ENCODE peak calls at places on chromosomes 13 and 19, in four cellular contexts. One of them, this sample, is unnamed.

GRCh38 chr13:31046711-31047279 is 114.3 kb downstream of the TEX26 start:
- DNase-seq in GM23338: no peak
- DNase-seq in SK-N-SH: peak; percentile 72
- DNase-seq in K562: no peak
- DNase-seq in this sample: no peak

GRCh38 chr13:32309312-32309711 is 5.9 kb downstream of the ZAR1L start:
- DNase-seq in SK-N-SH: no peak
- DNase-seq in GM23338: no peak
- DNase-seq in K562: no peak
- DNase-seq in this sample: peak; percentile 76

GRCh38 chr13:101346942-101347728 is 69.2 kb downstream of the NALCN start:
- DNase-seq in SK-N-SH: no peak
- DNase-seq in GM23338: no peak
- DNase-seq in K562: no peak
- DNase-seq in this sample: no peak

GRCh38 chr13:19817510-19818158 is 34.9 kb upstream of the PSPC1 start:
- DNase-seq in K562: no peak
- DNase-seq in GM23338: no peak
- DNase-seq in SK-N-SH: no peak
- DNase-seq in this sample: no peak

GRCh38 chr13:42364613-42365000 is 92.7 kb downstream of the AKAP11 start:
- DNase-seq in K562: no peak
- DNase-seq in SK-N-SH: no peak
- DNase-seq in GM23338: peak; percentile 32
- DNase-seq in this sample: no peak

GRCh38 chr13:93862259-93862658 is 617.2 kb downstream of the DCT start:
- DNase-seq in SK-N-SH: no peak
- DNase-seq in GM23338: no peak
- DNase-seq in K562: no peak
- DNase-seq in this sample: no peak

GRCh38 chr13:50686547-50686946 is 156.9 kb downstream of the DLEU7 start:
- DNase-seq in SK-N-SH: no peak
- DNase-seq in K562: no peak
- DNase-seq in GM23338: no peak
- DNase-seq in this sample: peak; percentile 12

GRCh38 chr19:48539503-48540096 is 12.4 kb upstream of the SULT2B1 start:
- DNase-seq in K562: no peak
- DNase-seq in GM23338: no peak
- DNase-seq in SK-N-SH: peak; percentile 63
- DNase-seq in this sample: no peak

GRCh38 chr13:39353988-39354387 is 249.0 kb downstream of the LHFPL6 start:
- DNase-seq in GM23338: no peak
- DNase-seq in K562: no peak
- DNase-seq in SK-N-SH: no peak
- DNase-seq in this sample: no peak

GRCh38 chr19:49840736-49841249 is 10.2 kb upstream of the PTOV1 start:
- DNase-seq in GM23338: peak; percentile 36
- DNase-seq in SK-N-SH: no peak
- DNase-seq in K562: no peak
- DNase-seq in this sample: no peak

GRCh38 chr19:18596752-18597157 is 8.2 kb downstream of the REX1BD start:
- DNase-seq in GM23338: peak; percentile 87
- DNase-seq in K562: peak; percentile 94
- DNase-seq in SK-N-SH: peak; percentile 89
- DNase-seq in this sample: peak; percentile 66

GRCh38 chr19:49151339-49152217 is 3.6 kb downstream of the HRC start:
- DNase-seq in GM23338: peak; percentile 100
- DNase-seq in K562: peak; percentile 87
- DNase-seq in SK-N-SH: peak; percentile 79
- DNase-seq in this sample: no peak

GRCh38 chr19:14467816-14468215 is 7.3 kb downstream of the PTGER1 start:
- DNase-seq in K562: peak; percentile 54
- DNase-seq in GM23338: no peak
- DNase-seq in SK-N-SH: no peak
- DNase-seq in this sample: no peak
- H3K27me3 ChIP-seq in K562: no peaks in the 10 kb centered on the region
- H3K27me3 ChIP-seq in GM23338: peaks cover 3% of the 10 kb centered on the region
- H3K27me3 ChIP-seq in SK-N-SH: no peaks in the 10 kb centered on the region
- H3K27me3 ChIP-seq in this sample: peaks cover 6% of the 10 kb centered on the region

GRCh38 chr19:480016-480855 is 16.1 kb upstream of the MADCAM1 start:
- DNase-seq in GM23338: peak; percentile 87
- DNase-seq in K562: peak; percentile 81
- DNase-seq in SK-N-SH: peak; percentile 84
- DNase-seq in this sample: peak; percentile 15

GRCh38 chr19:484494-484893 is 11.8 kb upstream of the MADCAM1 start:
- DNase-seq in SK-N-SH: no peak
- DNase-seq in GM23338: no peak
- DNase-seq in K562: no peak
- DNase-seq in this sample: no peak

GRCh38 chr19:483332-484072 is 12.8 kb upstream of the MADCAM1 start:
- DNase-seq in K562: no peak
- DNase-seq in GM23338: no peak
- DNase-seq in SK-N-SH: peak; percentile 14
- DNase-seq in this sample: no peak

GRCh38 chr19:485122-485521 is 11.2 kb upstream of the MADCAM1 start:
- DNase-seq in K562: no peak
- DNase-seq in GM23338: no peak
- DNase-seq in SK-N-SH: no peak
- DNase-seq in this sample: no peak

GRCh38 chr19:482186-483041 is 13.9 kb upstream of the MADCAM1 start:
- DNase-seq in SK-N-SH: peak; percentile 30
- DNase-seq in GM23338: no peak
- DNase-seq in K562: no peak
- DNase-seq in this sample: no peak
- TF ChIP-seq REST in SK-N-SH: peak; percentile 81
- TF ChIP-seq REST in GM23338: peak; percentile 71
- TF ChIP-seq REST in K562: no peak
- TF ChIP-seq REST in this sample: peak; percentile 82

DNA sequence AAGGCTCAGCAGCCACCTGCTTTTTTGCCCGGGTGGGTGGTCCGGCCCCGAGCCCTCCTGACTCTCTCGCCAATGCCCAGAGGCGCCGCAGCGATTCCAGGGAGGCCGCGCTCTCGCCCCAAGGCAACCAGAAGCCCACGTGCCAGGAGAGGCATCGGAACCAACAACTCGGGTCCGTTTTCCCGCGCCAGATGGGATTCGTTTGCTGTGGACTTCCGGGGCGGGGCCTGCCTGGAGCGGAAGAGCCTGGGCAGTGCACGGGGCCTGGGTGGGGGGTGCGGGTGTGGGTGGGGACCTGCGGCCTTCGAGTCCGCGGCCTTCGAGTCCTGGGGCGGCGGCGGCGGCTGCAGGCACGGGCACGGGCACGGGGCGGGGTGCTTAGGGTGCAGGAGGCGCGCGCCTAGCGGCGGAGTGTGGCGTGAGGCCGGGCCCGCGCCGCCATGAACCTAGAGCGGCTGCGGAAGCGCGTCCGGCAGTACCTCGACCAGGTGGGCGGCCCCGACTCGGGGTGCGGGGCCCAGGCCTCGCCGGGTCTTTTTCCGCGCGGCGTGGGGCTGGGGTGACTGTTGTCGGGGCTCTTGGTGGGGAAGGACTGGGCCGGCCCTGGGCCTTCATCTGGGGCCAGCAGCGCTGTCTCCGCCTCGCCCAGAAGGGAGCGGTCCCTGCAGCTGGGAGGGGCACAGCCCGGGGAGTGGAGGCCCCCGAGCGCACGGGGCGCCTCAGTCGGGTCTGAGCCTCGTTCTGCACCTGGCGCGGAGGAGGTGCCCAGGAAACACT is at the start of gene CDC16:
- DNase-seq in GM23338: peak; percentile 97
- DNase-seq in K562: peak; percentile 92
- DNase-seq in SK-N-SH: peak; percentile 99
- DNase-seq in this sample: peak; percentile 97
- TF ChIP-seq POLR2AphosphoS5 in GM23338: peak; percentile 68
- TF ChIP-seq POLR2AphosphoS5 in K562: peak; percentile 30
- TF ChIP-seq POLR2AphosphoS5 in SK-N-SH: peak; percentile 28
- TF ChIP-seq POLR2AphosphoS5 in this sample: peak; percentile 56

DNA sequence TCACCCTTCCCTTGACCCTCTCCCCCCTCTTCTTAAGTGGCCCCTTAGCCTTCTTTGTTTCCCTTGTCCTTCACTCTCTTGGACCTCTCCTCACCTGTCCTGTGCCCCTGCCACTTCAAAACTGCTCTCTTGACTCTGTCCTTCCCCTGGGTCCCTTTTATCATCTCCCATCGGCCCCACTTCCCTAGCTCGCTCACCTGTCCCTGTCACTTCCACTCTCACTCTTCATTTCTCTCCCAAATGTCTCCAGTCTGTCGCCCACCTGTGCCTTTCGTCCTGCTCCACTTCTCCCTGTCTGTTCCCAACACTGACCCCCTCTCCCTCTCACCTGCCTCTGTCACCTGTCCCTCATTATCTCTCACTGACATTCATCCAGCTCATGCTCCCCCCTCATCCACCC is 699 bp downstream of the IFNL1 start:
- DNase-seq in SK-N-SH: no peak
- DNase-seq in GM23338: no peak
- DNase-seq in K562: no peak
- DNase-seq in this sample: no peak
- H3K27me3 ChIP-seq in SK-N-SH: no peaks in the 10 kb centered on the region
- H3K27me3 ChIP-seq in GM23338: no peaks in the 10 kb centered on the region
- H3K27me3 ChIP-seq in K562: peaks cover 4% of the 10 kb centered on the region
- H3K27me3 ChIP-seq in this sample: no peaks in the 10 kb centered on the region

GRCh38 chr19:11814707-11815050 is 606 bp downstream of the ZNF440 start:
- DNase-seq in K562: no peak
- DNase-seq in SK-N-SH: no peak
- DNase-seq in GM23338: peak; percentile 55
- DNase-seq in this sample: peak; percentile 19

GRCh38 chr19:11813801-11814706 is at the start of gene ZNF440:
- DNase-seq in GM23338: peak; percentile 98
- DNase-seq in K562: peak; percentile 98
- DNase-seq in SK-N-SH: peak; percentile 98
- DNase-seq in this sample: peak; percentile 59
- TF ChIP-seq REST in GM23338: no peak
- TF ChIP-seq REST in K562: peak; percentile 54
- TF ChIP-seq REST in SK-N-SH: peak; percentile 37
- TF ChIP-seq REST in this sample: peak; percentile 67

DNA sequence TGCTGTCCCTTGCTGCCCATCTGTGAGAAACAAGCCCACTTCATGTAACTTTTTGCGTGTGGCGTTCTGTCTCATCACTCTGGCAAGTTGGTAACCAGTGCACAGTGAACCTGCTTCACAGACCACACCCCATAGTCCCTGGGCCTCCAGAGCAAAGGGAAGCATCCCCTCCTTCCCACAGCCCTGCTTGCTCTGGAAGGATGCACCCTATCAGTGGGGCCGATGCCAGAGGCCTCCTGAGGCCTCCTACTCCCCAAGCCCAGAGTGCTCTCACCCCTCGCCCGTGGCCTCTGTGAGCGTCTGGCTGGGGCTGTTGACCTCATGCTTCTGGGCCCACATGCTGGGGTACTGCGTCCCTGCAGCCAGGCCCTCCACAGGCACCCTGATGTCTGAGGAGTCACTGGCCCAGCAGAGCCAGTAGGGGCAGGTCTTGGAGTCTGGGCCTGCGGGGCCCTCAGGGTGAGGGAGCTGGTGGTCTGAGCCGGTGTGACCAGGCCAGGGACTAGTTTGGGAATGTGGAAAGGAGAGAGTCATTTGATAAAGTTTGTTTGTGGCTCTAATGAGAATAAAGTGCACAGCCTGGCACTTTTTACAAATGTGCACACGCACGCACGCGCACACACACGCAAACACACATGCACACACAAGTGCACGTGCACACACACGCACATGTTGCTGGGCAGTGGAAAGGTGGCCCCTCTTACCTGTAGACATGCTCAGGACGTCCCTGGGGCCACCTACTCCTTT is 5.1 kb downstream of the TMEM86B start:
- DNase-seq in K562: no peak
- DNase-seq in SK-N-SH: peak; percentile 22
- DNase-seq in GM23338: no peak
- DNase-seq in this sample: no peak
- TF ChIP-seq POLR2AphosphoS5 in K562: no peak
- TF ChIP-seq POLR2AphosphoS5 in SK-N-SH: no peak
- TF ChIP-seq POLR2AphosphoS5 in GM23338: no peak
- TF ChIP-seq POLR2AphosphoS5 in this sample: no peak

GRCh38 chr19:54429176-54429495 is 13.9 kb downstream of the TTYH1 start:
- DNase-seq in GM23338: no peak
- DNase-seq in K562: no peak
- DNase-seq in SK-N-SH: no peak
- DNase-seq in this sample: no peak
- H3K27me3 ChIP-seq in GM23338: peaks cover 3% of the 10 kb centered on the region
- H3K27me3 ChIP-seq in K562: peaks cover 22% of the 10 kb centered on the region
- H3K27me3 ChIP-seq in SK-N-SH: peaks cover 62% of the 10 kb centered on the region
- H3K27me3 ChIP-seq in this sample: peaks cover 22% of the 10 kb centered on the region

GRCh38 chr13:106566682-106567420 is 1.1 kb downstream of the ARGLU1 start:
- DNase-seq in K562: no peak
- DNase-seq in GM23338: peak; percentile 75
- DNase-seq in SK-N-SH: peak; percentile 79
- DNase-seq in this sample: peak; percentile 79
- TF ChIP-seq REST in K562: no peak
- TF ChIP-seq REST in GM23338: no peak
- TF ChIP-seq REST in SK-N-SH: no peak
- TF ChIP-seq REST in this sample: no peak

This sample was measured in HL-60.